ENCODE peak calls at places on chromosomes 12 and 14, in eight cellular contexts. U, I, N, K, B, F, D and G are unnamed samples.

GRCh38 chr12:130316269-130316668 is 21.4 kb upstream of the PIWIL1 start:
- DNase-seq in U (no peak), I (no peak), N (no peak), K (no peak), B (no peak), F (no peak), D (no peak), G (no peak)

GRCh38 chr12:11130999-11131398 is 3.4 kb downstream of the TAS2R30 start:
- DNase-seq in U (no peak), I (no peak), N (no peak), K (no peak), B (no peak), F (no peak), D (no peak), G (no peak)

GRCh38 chr14:102238131-102238530 is 66.8 kb downstream of the MOK start:
- DNase-seq in U (no peak), I (no peak), N (peak), K (no peak), B (no peak), F (no peak), D (no peak), G (no peak)

GRCh38 chr12:3951380-3952135 is 78.4 kb upstream of the PARP11 start:
- DNase-seq in U (no peak), I (no peak), N (no peak), K (no peak), B (no peak), F (no peak), D (no peak), G (no peak)

GRCh38 chr12:20492251-20492728 is 124.0 kb downstream of the PDE3A start:
- DNase-seq in U (no peak), I (no peak), N (peak), K (peak), B (peak), F (peak), D (no peak), G (peak)

GRCh38 chr14:50371546-50371945 is 25.1 kb downstream of the CDKL1 start:
- DNase-seq in U (no peak), I (no peak), N (no peak), K (no peak), B (no peak), F (no peak), D (no peak), G (no peak)

GRCh38 chr12:132593521-132593920 is 16.9 kb downstream of the LRCOL1 start:
- DNase-seq in U (no peak), I (no peak), N (no peak), K (no peak), B (no peak), F (no peak), D (no peak), G (no peak)

GRCh38 chr14:93965968-93966474 is 10.3 kb downstream of the ASB2 start:
- DNase-seq in U (no peak), I (no peak), N (no peak), K (no peak), B (no peak), F (no peak), D (no peak), G (no peak)

GRCh38 chr12:55876110-55876509 is 33.4 kb upstream of the MMP19 start:
- DNase-seq in U (no peak), I (no peak), N (no peak), K (no peak), B (no peak), F (no peak), D (no peak), G (no peak)

GRCh38 chr12:693937-694533 is 30.8 kb upstream of the NINJ2 start:
- DNase-seq in U (no peak), I (no peak), N (no peak), K (no peak), B (no peak), F (no peak), D (no peak), G (no peak)

GRCh38 chr14:31258427-31259039 is 50.9 kb upstream of the HECTD1 start:
- DNase-seq in U (no peak), I (no peak), N (no peak), K (no peak), B (no peak), F (no peak), D (no peak), G (no peak)

GRCh38 chr12:131061041-131061806 is 107.5 kb downstream of the ADGRD1 start:
- DNase-seq in U (no peak), I (no peak), N (no peak), K (no peak), B (no peak), F (no peak), D (no peak), G (no peak)

GRCh38 chr14:100902295-100902694 is 1.2 kb downstream of the RTL1 start:
- DNase-seq in U (peak), I (no peak), N (no peak), K (no peak), B (no peak), F (no peak), D (no peak), G (no peak)

GRCh38 chr12:52867636-52868035 is 18.8 kb upstream of the KRT78 start:
- DNase-seq in U (no peak), I (peak), N (no peak), K (no peak), B (no peak), F (no peak), D (no peak), G (no peak)

GRCh38 chr14:40096968-40097367 is 664.7 kb upstream of the FBXO33 start:
- DNase-seq in U (no peak), I (no peak), N (no peak), K (no peak), B (no peak), F (no peak), D (no peak), G (no peak)

GRCh38 chr14:34436118-34436905 is 25.7 kb downstream of the SPTSSA start:
- DNase-seq in U (no peak), I (no peak), N (peak), K (no peak), B (no peak), F (peak), D (peak), G (peak)

GRCh38 chr12:30440826-30441602 is 254.7 kb downstream of the IPO8 start:
- DNase-seq in U (no peak), I (no peak), N (peak), K (no peak), B (no peak), F (peak), D (no peak), G (peak)

GRCh38 chr14:69808919-69809808 is 12.1 kb upstream of the SLC10A1 start:
- DNase-seq in U (no peak), I (no peak), N (no peak), K (no peak), B (no peak), F (no peak), D (no peak), G (no peak)

GRCh38 chr14:89237923-89238529 is 179.0 kb downstream of the FOXN3 start:
- DNase-seq in U (no peak), I (no peak), N (peak), K (no peak), B (no peak), F (peak), D (no peak), G (peak)

GRCh38 chr12:76144253-76144564 is 59.7 kb upstream of the NAP1L1 start:
- DNase-seq in U (no peak), I (no peak), N (peak), K (no peak), B (no peak), F (peak), D (no peak), G (peak)

GRCh38 chr12:13135336-13136178 is 32.1 kb upstream of the GSG1 start:
- DNase-seq in U (peak), I (no peak), N (peak), K (peak), B (no peak), F (peak), D (peak), G (peak)

GRCh38 chr12:32151081-32151480 is 44.4 kb downstream of the BICD1 start:
- DNase-seq in U (no peak), I (no peak), N (no peak), K (no peak), B (no peak), F (no peak), D (no peak), G (no peak)

GRCh38 chr14:58875613-58876012 is 237.9 kb downstream of the DACT1 start:
- DNase-seq in U (no peak), I (no peak), N (no peak), K (no peak), B (no peak), F (no peak), D (no peak), G (no peak)

GRCh38 chr14:103552011-103552797 is 10.3 kb downstream of the BAG5 start:
- DNase-seq in U (no peak), I (peak), N (peak), K (no peak), B (no peak), F (peak), D (no peak), G (peak)

GRCh38 chr12:96500686-96501085 is 11.3 kb downstream of the CFAP54 start:
- DNase-seq in U (no peak), I (no peak), N (peak), K (no peak), B (no peak), F (peak), D (no peak), G (peak)

GRCh38 chr12:452667-453210 is 7.0 kb upstream of the B4GALNT3 start:
- DNase-seq in U (no peak), I (no peak), N (no peak), K (no peak), B (peak), F (no peak), D (no peak), G (no peak)

GRCh38 chr14:94679941-94680340 is 67.8 kb downstream of the SERPINA3 start:
- DNase-seq in U (no peak), I (no peak), N (no peak), K (no peak), B (no peak), F (no peak), D (no peak), G (no peak)

GRCh38 chr12:114711689-114712152 is 27.7 kb upstream of the TBX3 start:
- DNase-seq in U (no peak), I (no peak), N (no peak), K (no peak), B (no peak), F (no peak), D (no peak), G (no peak)

GRCh38 chr12:15644700-15645099 is 144.5 kb downstream of the EPS8 start:
- DNase-seq in U (no peak), I (no peak), N (peak), K (no peak), B (no peak), F (peak), D (peak), G (peak)

GRCh38 chr14:37590810-37591139 is 4.3 kb downstream of the FOXA1 start:
- DNase-seq in U (no peak), I (no peak), N (no peak), K (no peak), B (no peak), F (no peak), D (no peak), G (no peak)

GRCh38 chr14:37592288-37593274 is 2.5 kb downstream of the FOXA1 start:
- DNase-seq in U (no peak), I (no peak), N (no peak), K (no peak), B (no peak), F (no peak), D (no peak), G (no peak)

GRCh38 chr14:37591311-37591940 is 3.6 kb downstream of the FOXA1 start:
- DNase-seq in U (no peak), I (no peak), N (no peak), K (no peak), B (no peak), F (no peak), D (no peak), G (no peak)

GRCh38 chr14:37590096-37590809 is 4.8 kb downstream of the FOXA1 start:
- DNase-seq in U (no peak), I (no peak), N (no peak), K (no peak), B (no peak), F (no peak), D (no peak), G (no peak)

DNA sequence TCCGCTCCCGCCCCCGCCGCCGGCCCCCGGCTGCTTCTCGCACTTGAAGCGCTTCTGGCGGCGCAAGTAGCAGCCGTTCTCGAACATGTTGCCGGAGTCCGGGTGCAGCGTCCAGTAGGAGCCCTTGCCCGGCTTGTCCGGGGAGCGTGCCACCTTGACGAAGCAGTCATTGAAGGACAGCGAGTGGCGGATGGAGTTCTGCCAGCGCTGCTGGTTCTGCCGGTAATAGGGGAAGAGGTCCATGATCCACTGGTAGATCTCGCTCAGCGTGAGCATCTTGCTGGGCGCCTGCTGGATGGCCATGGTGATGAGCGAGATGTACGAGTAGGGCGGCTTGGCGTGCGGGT is 3.1 kb downstream of the FOXA1 start:
- DNase-seq in U (peak), I (no peak), N (no peak), K (no peak), B (no peak), F (no peak), D (no peak), G (no peak)
- H3K4me3 ChIP-seq in U (peak), I (no peak), N (no peak), K (no peak), B (no peak), F (no peak), D (no peak), G (no peak)

GRCh38 chr12:26046886-26047285 is 78.0 kb downstream of the BHLHE41 start:
- DNase-seq in U (no peak), I (no peak), N (no peak), K (no peak), B (no peak), F (no peak), D (no peak), G (no peak)

GRCh38 chr12:26046203-26046602 is 78.6 kb downstream of the BHLHE41 start:
- DNase-seq in U (no peak), I (no peak), N (no peak), K (no peak), B (no peak), F (no peak), D (no peak), G (no peak)

GRCh38 chr12:26044592-26044991 is 80.2 kb downstream of the BHLHE41 start:
- DNase-seq in U (no peak), I (no peak), N (no peak), K (no peak), B (no peak), F (no peak), D (no peak), G (no peak)

GRCh38 chr12:26044007-26044394 is 80.8 kb downstream of the BHLHE41 start:
- DNase-seq in U (no peak), I (no peak), N (peak), K (no peak), B (no peak), F (peak), D (no peak), G (peak)

GRCh38 chr12:26047401-26048226 is 77.2 kb downstream of the BHLHE41 start:
- DNase-seq in U (no peak), I (no peak), N (no peak), K (no peak), B (no peak), F (no peak), D (no peak), G (no peak)
- TF ChIP-seq CTCF in U (no peak), I (no peak), N (no peak), K (no peak), B (no peak), F (no peak), D (no peak), G (no peak)

GRCh38 chr14:90553921-90554336 is 157.1 kb downstream of the CALM1 start:
- DNase-seq in U (no peak), I (no peak), N (no peak), K (no peak), B (no peak), F (no peak), D (no peak), G (no peak)
- H3K4me3 ChIP-seq in U (no peak), I (no peak), N (no peak), K (peak), B (no peak), F (no peak), D (no peak), G (no peak)

GRCh38 chr12:41661141-41661540 is 473.0 kb downstream of the PDZRN4 start:
- DNase-seq in U (no peak), I (no peak), N (no peak), K (no peak), B (no peak), F (no peak), D (no peak), G (no peak)

GRCh38 chr12:41653386-41654110 is 465.4 kb downstream of the PDZRN4 start:
- DNase-seq in U (no peak), I (no peak), N (no peak), K (no peak), B (no peak), F (no peak), D (no peak), G (no peak)

GRCh38 chr12:41656454-41656853 is 468.3 kb downstream of the PDZRN4 start:
- DNase-seq in U (no peak), I (no peak), N (no peak), K (no peak), B (no peak), F (no peak), D (no peak), G (no peak)
- TF ChIP-seq CTCF in U (no peak), I (no peak), N (no peak), K (no peak), B (no peak), F (no peak), D (no peak), G (no peak)

GRCh38 chr12:99911076-99911475 is 73.7 kb downstream of the ANKS1B start:
- DNase-seq in U (peak), I (no peak), N (peak), K (peak), B (no peak), F (peak), D (peak), G (peak)
- H3K4me3 ChIP-seq in U (no peak), I (no peak), N (no peak), K (peak), B (no peak), F (no peak), D (no peak), G (no peak)

GRCh38 chr14:91509083-91509877 is 830 bp downstream of the PPP4R3A start:
- DNase-seq in U (peak), I (peak), N (no peak), K (no peak), B (peak), F (no peak), D (no peak), G (no peak)
- TF ChIP-seq CTCF in U (no peak), I (no peak), N (no peak), K (no peak), B (no peak), F (no peak), D (no peak), G (no peak)

GRCh38 chr14:104793703-104793959 is 1.9 kb downstream of the AKT1 start:
- DNase-seq in U (no peak), I (no peak), N (no peak), K (no peak), B (no peak), F (no peak), D (no peak), G (no peak)
- H3K4me3 ChIP-seq in U (no peak), I (peak), N (no peak), K (peak), B (no peak), F (peak), D (peak), G (peak)